ENCODE peak calls at places on chromosomes 12 and 14, in six cellular contexts. V, M, O, U, B and F are unnamed samples.

GRCh38 chr14:74517731-74518130 is 24.2 kb downstream of the ISCA2 start:
- DNase-seq in V (no peak), M (no peak), O (no peak), U (no peak), B (no peak), F (no peak)

GRCh38 chr12:112304411-112304810 is 77.8 kb downstream of the HECTD4 start:
- DNase-seq in V (no peak), M (no peak), O (no peak), U (no peak), B (no peak), F (no peak)

GRCh38 chr14:88576222-88576621 is 13.4 kb downstream of the ZC3H14 start:
- DNase-seq in V (no peak), M (no peak), O (no peak), U (no peak), B (no peak), F (no peak)

GRCh38 chr12:115204957-115205754 is 521.2 kb upstream of the TBX3 start:
- DNase-seq in V (no peak), M (peak; percentile 72), O (no peak), U (no peak), B (no peak), F (peak; percentile 38)

GRCh38 chr14:59067135-59067894 is 121.2 kb upstream of the DAAM1 start:
- DNase-seq in V (no peak), M (peak; percentile 10), O (peak; percentile 23), U (no peak), B (no peak), F (no peak)

GRCh38 chr12:52949413-52950331 is 754 bp downstream of the KRT18 start:
- DNase-seq in V (no peak), M (peak; percentile 97), O (no peak), U (no peak), B (no peak), F (peak; percentile 62)

GRCh38 chr12:92403210-92404175 is 257.8 kb upstream of the BTG1 start:
- DNase-seq in V (no peak), M (no peak), O (peak; percentile 85), U (no peak), B (no peak), F (no peak)

GRCh38 chr14:71803539-71804260 is 128.5 kb upstream of the RGS6 start:
- DNase-seq in V (no peak), M (peak; percentile 84), O (peak; percentile 34), U (no peak), B (no peak), F (peak; percentile 47)

GRCh38 chr14:28240909-28241308 is 525.7 kb upstream of the FOXG1 start:
- DNase-seq in V (no peak), M (no peak), O (no peak), U (no peak), B (no peak), F (no peak)

GRCh38 chr12:51865470-51865745 is 16.9 kb upstream of the FIGNL2 start:
- DNase-seq in V (no peak), M (no peak), O (no peak), U (no peak), B (no peak), F (no peak)

GRCh38 chr12:65876898-65877721 is 52.8 kb downstream of the HMGA2 start:
- DNase-seq in V (no peak), M (peak; percentile 77), O (no peak), U (no peak), B (no peak), F (no peak)

GRCh38 chr14:104860414-104860813 is 4.7 kb upstream of the CEP170B start:
- DNase-seq in V (no peak), M (no peak), O (no peak), U (no peak), B (no peak), F (no peak)

GRCh38 chr14:29749327-29749726 is 178.3 kb downstream of the PRKD1 start:
- DNase-seq in V (no peak), M (peak; percentile 88), O (no peak), U (no peak), B (no peak), F (no peak)

GRCh38 chr14:21940887-21941855 is 267.6 kb upstream of the OR4E1 start:
- DNase-seq in V (no peak), M (no peak), O (peak; percentile 52), U (no peak), B (no peak), F (no peak)

GRCh38 chr12:50242751-50243191 is 40.5 kb downstream of the LIMA1 start:
- DNase-seq in V (no peak), M (peak; percentile 91), O (no peak), U (no peak), B (no peak), F (no peak)

GRCh38 chr12:31887109-31887811 is 72.0 kb upstream of the RESF1 start:
- DNase-seq in V (no peak), M (no peak), O (peak; percentile 96), U (no peak), B (no peak), F (no peak)
- H3K27ac ChIP-seq in V (no peak overlapping the region), M (no peak overlapping the region), O (peak overlapping the region; percentile 97), U (no peak overlapping the region), B (no peak overlapping the region), F (peak overlapping the region; percentile 14)

GRCh38 chr14:96617635-96618034 is 115.5 kb downstream of the PAPOLA start:
- DNase-seq in V (no peak), M (no peak), O (no peak), U (no peak), B (no peak), F (no peak)

GRCh38 chr14:96614528-96614927 is 112.3 kb downstream of the PAPOLA start:
- DNase-seq in V (no peak), M (no peak), O (no peak), U (no peak), B (no peak), F (no peak)

GRCh38 chr14:96616168-96616681 is 114.0 kb downstream of the PAPOLA start:
- DNase-seq in V (no peak), M (no peak), O (no peak), U (no peak), B (no peak), F (no peak)
- H3K27ac ChIP-seq in V (no peak overlapping the region), M (no peak overlapping the region), O (no peak overlapping the region), U (no peak overlapping the region), B (no peak overlapping the region), F (no peak overlapping the region)

DNA sequence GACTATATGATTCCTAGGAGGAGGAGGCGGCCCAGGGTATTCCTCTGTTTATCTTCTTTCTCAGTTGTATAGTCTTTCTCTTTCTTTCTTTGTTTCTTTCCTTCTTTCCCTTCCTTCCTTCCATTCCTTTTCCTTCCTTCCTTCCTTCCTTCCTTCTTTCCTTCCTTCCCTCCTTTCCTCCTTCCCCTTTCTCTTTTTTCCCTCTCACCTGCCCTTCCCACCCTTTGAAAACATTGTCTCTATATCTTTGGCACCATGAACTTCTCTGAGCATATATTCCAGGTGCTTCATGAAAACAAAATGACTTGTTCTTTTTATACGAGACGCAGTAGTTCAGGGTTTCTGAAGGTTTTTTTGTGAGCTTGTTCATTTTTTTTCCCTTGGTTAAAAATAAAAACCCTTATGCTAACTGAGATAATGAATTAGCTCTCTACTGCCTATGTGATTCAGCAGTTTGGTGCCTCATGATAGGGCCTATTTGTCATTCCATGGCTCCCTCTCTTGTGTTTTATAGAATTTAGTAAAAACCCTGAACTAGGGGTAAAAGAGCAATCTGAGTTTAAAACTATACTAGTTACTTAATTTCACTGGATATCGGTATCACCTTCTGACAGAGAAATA is 3.2 kb upstream of the TESPA1 start:
- DNase-seq in V (no peak), M (no peak), O (no peak), U (no peak), B (no peak), F (no peak)
- H3K27ac ChIP-seq in V (no peak overlapping the region), M (no peak overlapping the region), O (no peak overlapping the region), U (no peak overlapping the region), B (no peak overlapping the region), F (no peak overlapping the region)

GRCh38 chr12:177980-178714 is 35.8 kb downstream of the SLC6A12 start:
- DNase-seq in V (no peak), M (no peak), O (no peak), U (no peak), B (no peak), F (no peak)
- H3K27ac ChIP-seq in V (peak overlapping the region; percentile 80), M (no peak overlapping the region), O (no peak overlapping the region), U (no peak overlapping the region), B (no peak overlapping the region), F (no peak overlapping the region)

DNA sequence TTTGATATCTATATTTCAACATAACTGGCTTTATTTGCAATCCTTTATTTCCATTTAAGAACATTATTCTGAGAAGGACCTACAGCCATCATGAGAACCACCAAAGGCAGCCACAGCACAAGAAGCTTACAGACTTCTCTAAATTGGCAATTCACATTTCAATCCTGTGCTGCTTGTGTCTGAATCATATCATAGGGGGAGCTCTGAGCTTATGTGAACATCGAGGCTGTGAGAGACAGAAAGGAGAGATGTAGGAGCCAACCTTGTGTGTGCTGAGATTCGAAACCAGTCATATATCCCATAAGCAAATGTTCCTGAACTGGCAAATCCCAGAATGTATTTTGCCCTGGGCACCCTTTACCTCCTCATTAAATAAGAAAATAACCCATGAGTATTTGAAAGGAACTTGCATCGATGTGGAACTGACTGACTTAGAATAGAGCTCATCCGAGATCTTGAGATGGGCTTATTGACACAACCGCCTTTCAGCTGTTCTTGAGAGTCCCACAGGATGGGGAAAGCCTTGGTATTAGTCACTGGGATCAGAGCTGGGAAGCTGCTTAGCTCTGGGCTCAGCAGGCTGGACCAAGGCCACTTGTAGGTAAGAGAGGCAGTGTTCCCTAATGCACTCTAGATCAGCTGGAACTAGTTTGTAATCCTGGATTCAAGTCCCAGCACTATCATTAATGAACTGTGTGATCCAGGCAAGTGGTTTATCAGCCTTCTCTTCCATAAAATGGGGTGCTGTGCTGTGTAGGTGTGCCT is 329.8 kb downstream of the CACNA1C start:
- DNase-seq in V (no peak), M (no peak), O (peak; percentile 14), U (no peak), B (no peak), F (no peak)
- H3K27ac ChIP-seq in V (peak overlapping the region; percentile 74), M (no peak overlapping the region), O (no peak overlapping the region), U (peak overlapping the region; percentile 77), B (no peak overlapping the region), F (no peak overlapping the region)

DNA sequence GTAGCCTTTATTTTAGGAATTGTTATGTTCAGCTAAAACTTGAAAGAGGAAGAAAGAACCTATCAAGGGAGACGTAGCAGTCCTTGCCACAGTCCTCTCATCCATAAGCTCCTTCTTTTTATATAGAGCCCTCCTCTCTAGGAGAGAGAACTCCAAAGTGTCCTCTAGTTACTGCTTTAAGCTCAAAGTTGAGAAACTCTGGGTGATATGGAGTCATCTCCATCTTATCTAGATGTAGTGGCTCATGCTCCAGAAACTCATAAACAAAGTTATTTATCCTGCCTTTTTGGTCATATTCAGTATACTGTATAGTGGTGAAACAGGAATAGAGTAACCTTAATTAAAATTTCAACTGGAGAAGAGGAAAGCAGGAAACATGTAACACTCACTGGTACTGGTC is 90.4 kb upstream of the ATF7IP start:
- DNase-seq in V (no peak), M (no peak), O (no peak), U (no peak), B (no peak), F (no peak)
- H3K27ac ChIP-seq in V (no peak overlapping the region), M (no peak overlapping the region), O (no peak overlapping the region), U (no peak overlapping the region), B (no peak overlapping the region), F (no peak overlapping the region)